ENCODE peak calls at places on chromosome 14, in eight cellular contexts. H, T, W, S, O, X, P and G are unnamed samples.

GRCh38 chr14:71521736-71522135 is 410.5 kb upstream of the RGS6 start:
- DNase-seq in H (no peak), T (no peak), W (no peak), S (no peak), O (no peak), X (no peak), P (no peak), G (no peak)

GRCh38 chr14:92507174-92507768 is 6.3 kb upstream of the RIN3 start:
- DNase-seq in H (no peak), T (no peak), W (no peak), S (no peak), O (peak; percentile 48), X (peak; percentile 69), P (peak; percentile 65), G (no peak)

GRCh38 chr14:21267886-21268611 is 1.2 kb downstream of the HNRNPC start:
- DNase-seq in H (no peak), T (peak; percentile 49), W (no peak), S (no peak), O (no peak), X (no peak), P (no peak), G (no peak)

GRCh38 chr14:24411468-24412454 is 13.0 kb downstream of the NYNRIN start:
- DNase-seq in H (no peak), T (peak; percentile 59), W (peak; percentile 52), S (peak; percentile 84), O (no peak), X (no peak), P (peak; percentile 66), G (no peak)

GRCh38 chr14:34203271-34203722 is 252.4 kb upstream of the EGLN3 start:
- DNase-seq in H (peak; percentile 67), T (no peak), W (no peak), S (no peak), O (no peak), X (no peak), P (peak; percentile 31), G (no peak)

GRCh38 chr14:37813746-37814145 is 218.3 kb downstream of the TTC6 start:
- DNase-seq in H (no peak), T (peak; percentile 1), W (no peak), S (no peak), O (no peak), X (no peak), P (no peak), G (no peak)

GRCh38 chr14:87156878-87157277 is 836.1 kb downstream of the GALC start:
- DNase-seq in H (no peak), T (no peak), W (no peak), S (no peak), O (no peak), X (no peak), P (no peak), G (no peak)

GRCh38 chr14:29928342-29928640 is 644 bp upstream of the PRKD1 start:
- DNase-seq in H (no peak), T (no peak), W (no peak), S (no peak), O (no peak), X (no peak), P (no peak), G (no peak)

GRCh38 chr14:35254736-35255135 is 37.4 kb upstream of the PSMA6 start:
- DNase-seq in H (no peak), T (no peak), W (no peak), S (no peak), O (no peak), X (no peak), P (peak; percentile 23), G (no peak)

GRCh38 chr14:22558221-22558913 is 30.7 kb downstream of the DAD1 start:
- DNase-seq in H (no peak), T (no peak), W (no peak), S (no peak), O (no peak), X (no peak), P (peak; percentile 36), G (no peak)

GRCh38 chr14:104464907-104465306 is 114.7 kb upstream of the C14orf180 start:
- DNase-seq in H (no peak), T (no peak), W (peak; percentile 52), S (peak; percentile 76), O (no peak), X (no peak), P (no peak), G (no peak)

GRCh38 chr14:76591270-76591669 is 170.0 kb upstream of the VASH1 start:
- DNase-seq in H (peak; percentile 27), T (no peak), W (no peak), S (no peak), O (no peak), X (no peak), P (no peak), G (no peak)

GRCh38 chr14:21867541-21867940 is 193.9 kb upstream of the OR4E1 start:
- DNase-seq in H (no peak), T (peak; percentile 23), W (no peak), S (no peak), O (no peak), X (no peak), P (no peak), G (no peak)

GRCh38 chr14:55123101-55123500 is 6.0 kb upstream of the LGALS3 start:
- DNase-seq in H (no peak), T (peak; percentile 98), W (no peak), S (no peak), O (no peak), X (no peak), P (no peak), G (no peak)

GRCh38 chr14:22481546-22481945 is 107.5 kb downstream of the DAD1 start:
- DNase-seq in H (no peak), T (no peak), W (no peak), S (no peak), O (no peak), X (no peak), P (no peak), G (no peak)

GRCh38 chr14:22887260-22887989 is 4.4 kb downstream of the REM2 start:
- DNase-seq in H (peak; percentile 82), T (peak; percentile 75), W (peak; percentile 78), S (no peak), O (peak; percentile 79), X (peak; percentile 60), P (peak; percentile 91), G (no peak)

GRCh38 chr14:104874110-104874531 is 9.1 kb downstream of the CEP170B start:
- DNase-seq in H (no peak), T (no peak), W (no peak), S (no peak), O (no peak), X (no peak), P (no peak), G (peak; percentile 16)

GRCh38 chr14:36524874-36525745 is 5.1 kb upstream of the NKX2-1 start:
- DNase-seq in H (no peak), T (no peak), W (no peak), S (no peak), O (no peak), X (peak; percentile 50), P (peak; percentile 13), G (no peak)
- TF ChIP-seq CTCF in H (no peak), T (peak; percentile 27), W (peak; percentile 39), S (no peak), O (no peak), X (no peak), P (peak; percentile 24), G (no peak)

GRCh38 chr14:32078030-32078793 is 1.1 kb downstream of the ARHGAP5 start:
- DNase-seq in H (peak; percentile 32), T (peak; percentile 24), W (peak; percentile 46), S (peak; percentile 85), O (peak; percentile 39), X (peak; percentile 74), P (peak; percentile 21), G (peak; percentile 36)
- TF ChIP-seq POLR2A in H (no peak), T (no peak), W (no peak), S (no peak), O (no peak), X (peak; percentile 50), P (no peak), G (no peak)

GRCh38 chr14:26252176-26252575 is 345.7 kb downstream of the NOVA1 start:
- DNase-seq in H (no peak), T (no peak), W (no peak), S (no peak), O (no peak), X (no peak), P (no peak), G (no peak)

DNA sequence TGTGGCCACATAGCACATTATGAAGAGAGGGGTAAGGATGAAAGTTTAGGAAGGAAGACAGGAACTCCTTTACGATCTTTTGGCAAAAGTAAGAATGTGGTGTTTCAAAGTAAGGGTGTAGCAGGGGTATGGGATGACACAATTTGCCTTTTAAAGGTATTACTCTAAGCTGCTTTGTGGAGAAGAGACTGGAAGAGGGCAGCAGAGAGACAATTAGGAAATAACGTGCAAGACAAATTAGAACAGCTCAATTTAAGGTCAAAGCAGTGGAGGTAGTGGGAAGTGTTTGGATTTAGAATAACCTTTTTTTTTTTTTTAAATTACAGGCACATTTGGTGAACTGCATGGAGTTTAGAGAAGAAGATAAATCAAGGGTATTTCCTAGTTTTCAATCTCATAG is 342.6 kb downstream of the NOVA1 start:
- DNase-seq in H (no peak), T (peak; percentile 31), W (no peak), S (no peak), O (no peak), X (no peak), P (peak; percentile 15), G (no peak)
- TF ChIP-seq CTCF in H (no peak), T (peak; percentile 56), W (no peak), S (no peak), O (peak; percentile 27), X (no peak), P (no peak), G (no peak)

GRCh38 chr14:60734465-60735242 is at the start of gene MNAT1:
- DNase-seq in H (peak; percentile 71), T (peak; percentile 88), W (peak; percentile 78), S (peak; percentile 93), O (peak; percentile 51), X (peak; percentile 78), P (peak; percentile 89), G (peak; percentile 74)
- TF ChIP-seq POLR2A in H (no peak), T (peak; percentile 63), W (no peak), S (no peak), O (no peak), X (no peak), P (peak; percentile 78), G (peak; percentile 49)

GRCh38 chr14:31897581-31898186 is 179.4 kb upstream of the ARHGAP5 start:
- DNase-seq in H (no peak), T (no peak), W (no peak), S (no peak), O (no peak), X (no peak), P (no peak), G (no peak)
- TF ChIP-seq CTCF in H (no peak), T (no peak), W (no peak), S (no peak), O (no peak), X (no peak), P (no peak), G (no peak)

DNA sequence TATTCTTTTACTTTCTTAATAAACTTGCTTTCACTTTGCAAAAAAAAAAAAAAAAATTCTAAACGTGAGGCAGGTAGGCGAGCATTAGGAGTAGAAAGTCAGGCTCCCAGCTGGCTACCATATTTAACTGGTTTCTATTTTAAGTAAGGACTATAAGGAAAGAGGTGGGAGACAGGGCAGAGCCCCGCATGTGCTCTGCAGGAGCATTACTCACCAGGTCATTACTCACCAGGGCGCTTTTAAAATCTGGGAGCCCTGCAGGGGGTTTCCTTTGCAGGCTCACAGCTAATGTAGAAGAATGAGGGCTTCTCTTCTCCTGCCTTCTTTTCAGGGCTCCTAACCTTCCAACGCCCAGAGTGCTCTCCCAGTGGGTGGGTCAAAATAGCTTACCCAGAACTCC is 14.0 kb upstream of the DPF3 start:
- DNase-seq in H (no peak), T (peak; percentile 85), W (no peak), S (no peak), O (no peak), X (no peak), P (peak; percentile 70), G (no peak)
- TF ChIP-seq POLR2A in H (no peak), T (no peak), W (no peak), S (no peak), O (no peak), X (no peak), P (no peak), G (no peak)